ENCODE peak calls at places on chromosomes 4 and X, in five cellular contexts. S is GM12878, Q is astrocyte of the cerebellum, P is tibial artery, C is lower lobe of right lung. X is an unnamed sample.

GRCh38 chr4:38924266-38924827 is 56.7 kb downstream of the FAM114A1 start:
- DNase-seq in S (no peak), Q (no peak), P (no peak), C (no peak), X (no peak)

GRCh38 chrX:103398321-103398937 is 22.1 kb downstream of the BEX3 start:
- DNase-seq in S (no peak), Q (no peak), P (no peak), C (no peak), X (peak; percentile 79)

GRCh38 chrX:43064096-43064495 is 286.1 kb upstream of the PPP1R2C start:
- DNase-seq in S (no peak), Q (no peak), P (no peak), C (no peak), X (no peak)

GRCh38 chr4:16329132-16329796 is 103.0 kb upstream of the TAPT1 start:
- DNase-seq in S (no peak), Q (no peak), P (no peak), C (no peak), X (peak; percentile 13)

GRCh38 chr4:150297861-150298474 is 219.7 kb downstream of the DCLK2 start:
- DNase-seq in S (peak; percentile 8), Q (peak; percentile 70), P (no peak), C (no peak), X (peak; percentile 33)

GRCh38 chrX:129600981-129601424 is 53.8 kb downstream of the APLN start:
- DNase-seq in S (no peak), Q (no peak), P (no peak), C (no peak), X (no peak)

GRCh38 chr4:28354874-28355273 is 1494.2 kb downstream of the STIM2 start:
- DNase-seq in S (no peak), Q (no peak), P (no peak), C (no peak), X (no peak)

GRCh38 chr4:143511906-143512305 is 1.6 kb upstream of the SMARCA5 start:
- DNase-seq in S (no peak), Q (no peak), P (no peak), C (no peak), X (no peak)

GRCh38 chr4:9867746-9868425 is 86.5 kb downstream of the DRD5 start:
- DNase-seq in S (no peak), Q (no peak), P (no peak), C (no peak), X (no peak)

GRCh38 chrX:2693526-2694002 is 2.5 kb downstream of the CD99 start:
- DNase-seq in S (no peak), Q (no peak), P (no peak), C (no peak), X (no peak)
- H3K4me3 ChIP-seq in S (peak overlapping the region; percentile 91), Q (peak overlapping the region; percentile 86), P (peak overlapping the region; percentile 66), C (peak overlapping the region; percentile 96), X (no peak overlapping the region)

DNA sequence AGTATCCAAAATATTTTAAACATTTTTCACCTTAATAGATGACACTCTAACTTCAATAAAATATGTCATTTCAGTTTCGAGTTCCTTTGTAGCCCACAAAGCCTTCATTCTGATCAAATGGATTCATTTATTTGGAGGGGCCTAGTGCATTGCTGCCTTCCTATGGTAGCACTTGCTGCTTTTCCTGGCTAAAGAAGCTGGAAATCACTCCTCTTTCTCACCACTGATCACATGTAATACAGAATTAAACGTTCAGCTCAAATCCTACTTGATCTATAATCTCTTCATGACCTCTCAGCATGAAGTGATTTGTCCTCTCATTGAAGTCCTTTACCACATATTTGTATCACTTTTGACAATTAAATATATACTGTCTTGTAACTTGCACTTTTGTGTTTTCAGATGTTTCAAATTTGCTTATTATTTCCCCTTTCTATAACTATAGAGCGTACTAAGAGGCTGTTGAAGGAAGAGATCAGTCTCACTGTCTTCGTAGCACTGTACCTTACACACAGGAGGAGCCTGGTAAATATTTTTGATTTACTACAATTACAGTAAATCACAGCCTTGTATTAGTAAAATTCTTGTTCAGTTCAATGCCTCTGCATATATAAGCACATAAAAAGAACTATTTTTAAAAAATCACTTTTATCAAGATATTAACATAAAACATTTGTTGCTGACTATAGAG is 555 bp downstream of the CFI start:
- DNase-seq in S (no peak), Q (no peak), P (no peak), C (no peak), X (no peak)
- H3K4me3 ChIP-seq in S (no peak overlapping the region), Q (peak overlapping the region; percentile 49), P (no peak overlapping the region), C (peak overlapping the region; percentile 48), X (no peak overlapping the region)

GRCh38 chr4:69051576-69051943 is 44.7 kb upstream of the UGT2B7 start:
- DNase-seq in S (no peak), Q (no peak), P (no peak), C (no peak), X (no peak)
- H3K4me3 ChIP-seq in S (no peak overlapping the region), Q (no peak overlapping the region), P (no peak overlapping the region), C (no peak overlapping the region), X (no peak overlapping the region)

DNA sequence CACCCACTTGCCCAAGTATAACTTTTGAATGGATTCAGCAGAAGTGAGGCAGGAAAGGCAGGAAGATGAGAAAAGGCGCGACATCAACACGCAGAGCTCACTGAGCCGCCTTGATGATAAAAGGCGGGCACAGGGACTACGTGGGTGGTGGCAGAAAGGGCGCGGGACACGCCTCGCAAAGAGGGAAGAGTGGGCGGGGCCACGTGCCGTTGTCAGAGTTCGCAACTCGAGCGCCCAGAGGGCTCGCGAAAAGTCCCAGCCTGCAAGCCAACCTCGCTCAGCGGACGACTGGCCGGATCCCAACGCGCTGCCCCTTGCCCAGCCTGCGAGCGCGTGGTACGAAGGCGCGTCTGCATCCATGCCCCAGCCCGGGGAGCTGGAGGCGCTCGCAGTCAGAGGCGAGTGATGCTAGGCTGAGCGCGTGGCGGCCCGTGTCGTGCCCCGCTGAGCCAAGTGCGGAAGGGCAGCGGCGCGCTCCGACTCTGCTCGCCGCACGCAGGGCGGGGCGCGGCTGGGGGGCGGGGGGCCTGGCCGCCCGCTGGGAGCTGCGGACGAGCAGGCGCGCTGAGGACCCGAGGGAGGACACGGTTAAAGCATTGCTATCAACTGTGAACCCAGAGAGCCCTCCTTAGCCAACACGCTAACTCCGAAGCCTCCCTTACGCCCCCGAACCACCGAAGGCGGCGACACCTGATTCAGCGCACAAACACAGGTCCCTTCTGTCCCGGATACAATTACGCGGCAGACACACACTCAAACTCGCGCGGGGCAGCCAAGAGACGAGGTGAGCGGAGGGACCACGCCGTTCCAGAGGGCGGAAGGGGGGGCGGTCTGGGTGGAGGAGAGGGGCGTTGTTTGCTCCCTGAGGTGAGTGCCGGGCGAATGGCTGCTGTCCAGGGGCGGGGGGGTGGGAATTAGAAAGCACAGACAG is at the start of gene UGT8:
- DNase-seq in S (no peak), Q (no peak), P (no peak), C (peak; percentile 69), X (no peak)
- H3K4me3 ChIP-seq in S (peak within 1 kb of the TSS; percentile 67), Q (peak within 1 kb of the TSS; percentile 58), P (peak within 1 kb of the TSS; percentile 50), C (peak within 1 kb of the TSS; percentile 55), X (peak within 1 kb of the TSS; percentile 51)

GRCh38 chr4:13547563-13548041 is 3.3 kb upstream of the NKX3-2 start:
- DNase-seq in S (no peak), Q (no peak), P (no peak), C (no peak), X (no peak)
- H3K4me3 ChIP-seq in S (peak overlapping the region; percentile 71), Q (peak overlapping the region; percentile 26), P (peak overlapping the region; percentile 42), C (peak overlapping the region; percentile 44), X (peak overlapping the region; percentile 51)

X was measured in skeletal muscle cell.